ENCODE peak calls at places on chromosomes 2 and 18, in eight cellular contexts. One of them, this sample, is unnamed.

GRCh38 chr2:65823511-65823910 is 391.1 kb upstream of the SPRED2 start:
- DNase-seq in K562: no peak
- DNase-seq in fibroblast of lung: no peak
- DNase-seq in PC-9: no peak
- DNase-seq in OCI-LY7: no peak
- DNase-seq in mammary epithelial cell: no peak
- DNase-seq in H9: no peak
- DNase-seq in IMR-90: no peak
- DNase-seq in this sample: no peak

GRCh38 chr18:62720766-62721613 is 5.6 kb downstream of the PHLPP1 start:
- DNase-seq in K562: no peak
- DNase-seq in fibroblast of lung: no peak
- DNase-seq in PC-9: no peak
- DNase-seq in OCI-LY7: no peak
- DNase-seq in mammary epithelial cell: no peak
- DNase-seq in H9: no peak
- DNase-seq in IMR-90: no peak
- DNase-seq in this sample: no peak

GRCh38 chr2:168663993-168664392 is 138.4 kb upstream of the NOSTRIN start:
- DNase-seq in K562: no peak
- DNase-seq in fibroblast of lung: peak; percentile 23
- DNase-seq in PC-9: no peak
- DNase-seq in OCI-LY7: no peak
- DNase-seq in mammary epithelial cell: no peak
- DNase-seq in H9: no peak
- DNase-seq in IMR-90: peak; percentile 50
- DNase-seq in this sample: no peak

GRCh38 chr2:212842544-212843185 is 304.1 kb upstream of the ERBB4 start:
- DNase-seq in K562: no peak
- DNase-seq in fibroblast of lung: peak; percentile 50
- DNase-seq in PC-9: no peak
- DNase-seq in OCI-LY7: no peak
- DNase-seq in mammary epithelial cell: peak; percentile 97
- DNase-seq in H9: no peak
- DNase-seq in IMR-90: peak; percentile 90
- DNase-seq in this sample: no peak

GRCh38 chr2:138831154-138831553 is 51.0 kb upstream of the NXPH2 start:
- DNase-seq in K562: no peak
- DNase-seq in fibroblast of lung: no peak
- DNase-seq in PC-9: no peak
- DNase-seq in OCI-LY7: no peak
- DNase-seq in mammary epithelial cell: no peak
- DNase-seq in H9: no peak
- DNase-seq in IMR-90: no peak
- DNase-seq in this sample: no peak

GRCh38 chr2:161237397-161238263 is 70.6 kb upstream of the PSMD14 start:
- DNase-seq in K562: no peak
- DNase-seq in fibroblast of lung: peak; percentile 42
- DNase-seq in PC-9: no peak
- DNase-seq in OCI-LY7: peak; percentile 49
- DNase-seq in mammary epithelial cell: peak; percentile 33
- DNase-seq in H9: peak; percentile 41
- DNase-seq in IMR-90: peak; percentile 33
- DNase-seq in this sample: no peak

GRCh38 chr18:68796936-68797690 is 767 bp upstream of the CCDC102B start:
- DNase-seq in K562: no peak
- DNase-seq in fibroblast of lung: peak; percentile 97
- DNase-seq in PC-9: no peak
- DNase-seq in OCI-LY7: no peak
- DNase-seq in mammary epithelial cell: no peak
- DNase-seq in H9: no peak
- DNase-seq in IMR-90: peak; percentile 83
- DNase-seq in this sample: no peak

GRCh38 chr2:227881866-227882517 is 10.6 kb downstream of the DAW1 start:
- DNase-seq in K562: no peak
- DNase-seq in fibroblast of lung: no peak
- DNase-seq in PC-9: no peak
- DNase-seq in OCI-LY7: no peak
- DNase-seq in mammary epithelial cell: no peak
- DNase-seq in H9: no peak
- DNase-seq in IMR-90: peak; percentile 40
- DNase-seq in this sample: no peak

DNA sequence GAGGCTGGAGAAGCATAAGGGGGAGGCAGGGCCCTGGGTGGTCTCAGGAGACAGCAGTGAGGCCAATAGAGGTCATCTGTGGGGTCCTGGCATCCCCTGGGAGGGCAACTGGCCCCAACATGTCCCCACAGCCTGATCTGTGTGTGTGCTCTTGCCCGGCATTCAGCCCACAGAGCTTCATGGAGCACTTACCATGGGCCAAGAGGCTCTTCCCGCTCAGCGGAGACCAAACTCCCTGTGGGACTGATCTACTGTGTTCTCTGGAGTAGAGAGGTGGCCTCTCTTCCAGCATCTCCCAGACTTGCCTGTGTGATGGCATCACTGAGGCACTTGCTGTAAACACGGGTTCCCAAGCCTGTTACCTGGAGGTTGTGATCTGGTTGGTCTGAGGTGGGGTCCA is 67.5 kb downstream of the SOWAHC start:
- DNase-seq in K562: no peak
- DNase-seq in fibroblast of lung: no peak
- DNase-seq in PC-9: no peak
- DNase-seq in OCI-LY7: no peak
- DNase-seq in mammary epithelial cell: no peak
- DNase-seq in H9: no peak
- DNase-seq in IMR-90: no peak
- DNase-seq in this sample: no peak
- H3K4me1 ChIP-seq in K562: no peaks in the 10 kb centered on the region
- H3K4me1 ChIP-seq in fibroblast of lung: no peaks in the 10 kb centered on the region
- H3K4me1 ChIP-seq in PC-9: peaks cover 4% of the 10 kb centered on the region
- H3K4me1 ChIP-seq in OCI-LY7: no peaks in the 10 kb centered on the region
- H3K4me1 ChIP-seq in mammary epithelial cell: peaks cover 1% of the 10 kb centered on the region
- H3K4me1 ChIP-seq in H9: no peaks in the 10 kb centered on the region
- H3K4me1 ChIP-seq in IMR-90: peaks cover 4% of the 10 kb centered on the region
- H3K4me1 ChIP-seq in this sample: no peaks in the 10 kb centered on the region

GRCh38 chr2:11738589-11739436 is 7.6 kb upstream of the LPIN1 start:
- DNase-seq in K562: peak; percentile 36
- DNase-seq in fibroblast of lung: peak; percentile 95
- DNase-seq in PC-9: peak; percentile 87
- DNase-seq in OCI-LY7: peak; percentile 49
- DNase-seq in mammary epithelial cell: peak; percentile 37
- DNase-seq in H9: peak; percentile 76
- DNase-seq in IMR-90: peak; percentile 87
- DNase-seq in this sample: no peak
- H2AFZ ChIP-seq in K562: peak overlapping the region; percentile 87
- H2AFZ ChIP-seq in fibroblast of lung: no peak overlapping the region
- H2AFZ ChIP-seq in PC-9: no peak overlapping the region
- H2AFZ ChIP-seq in OCI-LY7: no peak overlapping the region
- H2AFZ ChIP-seq in mammary epithelial cell: peak overlapping the region; percentile 63
- H2AFZ ChIP-seq in H9: no peak overlapping the region
- H2AFZ ChIP-seq in IMR-90: peak overlapping the region; percentile 80
- H2AFZ ChIP-seq in this sample: no peak overlapping the region

DNA sequence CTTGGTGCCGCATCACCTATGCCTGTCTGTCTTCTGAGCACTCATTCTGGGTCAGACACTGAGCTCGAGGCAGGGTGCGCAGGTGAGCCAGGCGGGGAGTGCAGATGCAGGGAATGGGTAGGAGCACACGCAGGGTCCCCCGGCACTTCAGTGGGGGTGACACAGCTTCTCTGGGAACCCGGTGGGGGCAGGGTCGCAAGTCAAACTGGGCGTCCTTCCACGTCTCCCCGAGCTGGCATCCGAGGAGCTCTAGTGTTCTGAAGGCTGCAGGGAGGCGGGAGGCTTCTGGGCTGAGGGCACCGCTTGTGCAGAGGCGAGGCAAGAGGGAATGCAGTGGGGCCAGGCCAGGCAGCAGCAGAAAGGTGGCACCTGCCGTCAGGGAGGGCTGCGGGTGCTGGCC is 86.0 kb downstream of the DGKD start:
- DNase-seq in K562: no peak
- DNase-seq in fibroblast of lung: no peak
- DNase-seq in PC-9: no peak
- DNase-seq in OCI-LY7: no peak
- DNase-seq in mammary epithelial cell: no peak
- DNase-seq in H9: no peak
- DNase-seq in IMR-90: no peak
- DNase-seq in this sample: no peak
- H4K20me1 ChIP-seq in K562: no peaks in the 10 kb centered on the region
- H4K20me1 ChIP-seq in fibroblast of lung: no peaks in the 10 kb centered on the region
- H4K20me1 ChIP-seq in PC-9: peaks cover 3% of the 10 kb centered on the region
- H4K20me1 ChIP-seq in OCI-LY7: no peaks in the 10 kb centered on the region
- H4K20me1 ChIP-seq in mammary epithelial cell: no peaks in the 10 kb centered on the region
- H4K20me1 ChIP-seq in H9: no peaks in the 10 kb centered on the region
- H4K20me1 ChIP-seq in IMR-90: no peaks in the 10 kb centered on the region
- H4K20me1 ChIP-seq in this sample: peaks cover 7% of the 10 kb centered on the region

GRCh38 chr18:13653746-13654455 is 72.5 kb downstream of the FAM210A start:
- DNase-seq in K562: no peak
- DNase-seq in fibroblast of lung: no peak
- DNase-seq in PC-9: no peak
- DNase-seq in OCI-LY7: no peak
- DNase-seq in mammary epithelial cell: no peak
- DNase-seq in H9: no peak
- DNase-seq in IMR-90: no peak
- DNase-seq in this sample: no peak
- H3K4me1 ChIP-seq in K562: no peaks in the 10 kb centered on the region
- H3K4me1 ChIP-seq in fibroblast of lung: no peaks in the 10 kb centered on the region
- H3K4me1 ChIP-seq in PC-9: no peaks in the 10 kb centered on the region
- H3K4me1 ChIP-seq in OCI-LY7: no peaks in the 10 kb centered on the region
- H3K4me1 ChIP-seq in mammary epithelial cell: no peaks in the 10 kb centered on the region
- H3K4me1 ChIP-seq in H9: no peaks in the 10 kb centered on the region
- H3K4me1 ChIP-seq in IMR-90: no peaks in the 10 kb centered on the region
- H3K4me1 ChIP-seq in this sample: no peaks in the 10 kb centered on the region

GRCh38 chr18:66734451-66734850 is 130.6 kb upstream of the CDH19 start:
- DNase-seq in K562: no peak
- DNase-seq in fibroblast of lung: no peak
- DNase-seq in PC-9: no peak
- DNase-seq in OCI-LY7: no peak
- DNase-seq in mammary epithelial cell: peak; percentile 43
- DNase-seq in H9: no peak
- DNase-seq in IMR-90: no peak
- DNase-seq in this sample: no peak

DNA sequence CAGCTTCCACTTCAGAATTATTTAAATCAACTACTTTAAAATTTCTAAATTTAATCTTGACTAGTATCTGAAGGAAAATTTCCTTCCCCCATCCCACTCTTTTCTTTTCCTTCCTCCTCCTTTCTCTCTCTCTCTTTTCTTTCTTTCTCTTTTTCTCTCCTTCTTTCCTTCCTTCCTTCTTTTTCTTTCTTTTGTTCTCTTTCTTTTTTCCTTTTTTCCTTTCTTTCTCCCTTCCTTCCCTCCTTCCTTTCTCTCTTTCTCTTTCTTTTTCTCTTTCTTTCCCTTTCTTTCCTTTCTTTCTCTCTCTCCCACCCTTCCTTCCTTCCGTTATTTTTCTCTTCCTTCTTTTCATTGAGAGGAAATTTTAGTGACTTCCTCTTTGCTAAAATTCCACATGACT is 132.0 kb upstream of the CDH19 start:
- DNase-seq in K562: no peak
- DNase-seq in fibroblast of lung: no peak
- DNase-seq in PC-9: no peak
- DNase-seq in OCI-LY7: no peak
- DNase-seq in mammary epithelial cell: no peak
- DNase-seq in H9: no peak
- DNase-seq in IMR-90: no peak
- DNase-seq in this sample: no peak
- H2AFZ ChIP-seq in K562: no peak overlapping the region
- H2AFZ ChIP-seq in fibroblast of lung: no peak overlapping the region
- H2AFZ ChIP-seq in PC-9: peak overlapping the region; percentile 32
- H2AFZ ChIP-seq in OCI-LY7: no peak overlapping the region
- H2AFZ ChIP-seq in mammary epithelial cell: no peak overlapping the region
- H2AFZ ChIP-seq in H9: no peak overlapping the region
- H2AFZ ChIP-seq in IMR-90: no peak overlapping the region
- H2AFZ ChIP-seq in this sample: no peak overlapping the region